ENCODE peak calls at places on chromosomes 13 and 19, in six cellular contexts. One of them, this sample, is unnamed.

GRCh38 chr13:97369269-97369893 is 64.6 kb upstream of the RAP2A start:
- DNase-seq in A549: no peak
- DNase-seq in adrenal gland: no peak
- DNase-seq in IMR-90: no peak
- DNase-seq in gastrocnemius medialis: no peak
- DNase-seq in prostate gland: no peak
- DNase-seq in this sample: no peak

GRCh38 chr19:17540174-17540573 is 15.3 kb upstream of the COLGALT1 start:
- DNase-seq in A549: no peak
- DNase-seq in adrenal gland: no peak
- DNase-seq in IMR-90: no peak
- DNase-seq in gastrocnemius medialis: no peak
- DNase-seq in prostate gland: no peak
- DNase-seq in this sample: no peak

GRCh38 chr13:67736646-67737420 is 506.7 kb upstream of the PCDH9 start:
- DNase-seq in A549: peak; percentile 43
- DNase-seq in adrenal gland: no peak
- DNase-seq in IMR-90: peak; percentile 68
- DNase-seq in gastrocnemius medialis: no peak
- DNase-seq in prostate gland: no peak
- DNase-seq in this sample: no peak

GRCh38 chr19:14333101-14333871 is 48.0 kb upstream of the ADGRE5 start:
- DNase-seq in A549: peak; percentile 61
- DNase-seq in adrenal gland: peak; percentile 20
- DNase-seq in IMR-90: no peak
- DNase-seq in gastrocnemius medialis: no peak
- DNase-seq in prostate gland: no peak
- DNase-seq in this sample: no peak

GRCh38 chr19:57558525-57558924 is 1.1 kb downstream of the ZNF550 start:
- DNase-seq in A549: no peak
- DNase-seq in adrenal gland: no peak
- DNase-seq in IMR-90: peak; percentile 35
- DNase-seq in gastrocnemius medialis: no peak
- DNase-seq in prostate gland: no peak
- DNase-seq in this sample: no peak

GRCh38 chr19:43667524-43668405 is 2.2 kb downstream of the PLAUR start:
- DNase-seq in A549: no peak
- DNase-seq in adrenal gland: peak; percentile 42
- DNase-seq in IMR-90: peak; percentile 20
- DNase-seq in gastrocnemius medialis: no peak
- DNase-seq in prostate gland: no peak
- DNase-seq in this sample: no peak

GRCh38 chr19:6611441-6611852 is 20.5 kb upstream of the CD70 start:
- DNase-seq in A549: no peak
- DNase-seq in adrenal gland: no peak
- DNase-seq in IMR-90: no peak
- DNase-seq in gastrocnemius medialis: no peak
- DNase-seq in prostate gland: no peak
- DNase-seq in this sample: no peak

GRCh38 chr13:112808377-112809140 is 118.7 kb downstream of the ATP11A start:
- DNase-seq in A549: no peak
- DNase-seq in adrenal gland: no peak
- DNase-seq in IMR-90: no peak
- DNase-seq in gastrocnemius medialis: no peak
- DNase-seq in prostate gland: no peak
- DNase-seq in this sample: no peak

GRCh38 chr19:29855087-29855486 is 43.3 kb downstream of the CCNE1 start:
- DNase-seq in A549: no peak
- DNase-seq in adrenal gland: no peak
- DNase-seq in IMR-90: no peak
- DNase-seq in gastrocnemius medialis: no peak
- DNase-seq in prostate gland: no peak
- DNase-seq in this sample: no peak

GRCh38 chr13:80778302-80778701 is 437.4 kb upstream of the SPRY2 start:
- DNase-seq in A549: no peak
- DNase-seq in adrenal gland: no peak
- DNase-seq in IMR-90: no peak
- DNase-seq in gastrocnemius medialis: no peak
- DNase-seq in prostate gland: no peak
- DNase-seq in this sample: no peak

GRCh38 chr13:113074401-113074800 is 31.2 kb upstream of the F7 start:
- DNase-seq in A549: no peak
- DNase-seq in adrenal gland: no peak
- DNase-seq in IMR-90: no peak
- DNase-seq in gastrocnemius medialis: no peak
- DNase-seq in prostate gland: no peak
- DNase-seq in this sample: no peak

GRCh38 chr13:33401238-33401637 is 115.7 kb upstream of the STARD13 start:
- DNase-seq in A549: no peak
- DNase-seq in adrenal gland: no peak
- DNase-seq in IMR-90: no peak
- DNase-seq in gastrocnemius medialis: no peak
- DNase-seq in prostate gland: peak; percentile 46
- DNase-seq in this sample: no peak

GRCh38 chr13:85755123-85755522 is 44.1 kb downstream of the SLITRK6 start:
- DNase-seq in A549: no peak
- DNase-seq in adrenal gland: no peak
- DNase-seq in IMR-90: peak; percentile 1
- DNase-seq in gastrocnemius medialis: no peak
- DNase-seq in prostate gland: no peak
- DNase-seq in this sample: no peak

GRCh38 chr19:4600893-4601292 is 38.4 kb upstream of the TNFAIP8L1 start:
- DNase-seq in A549: no peak
- DNase-seq in adrenal gland: no peak
- DNase-seq in IMR-90: no peak
- DNase-seq in gastrocnemius medialis: no peak
- DNase-seq in prostate gland: no peak
- DNase-seq in this sample: no peak

GRCh38 chr19:50417850-50418185 is 920 bp upstream of the SPIB start:
- DNase-seq in A549: no peak
- DNase-seq in adrenal gland: no peak
- DNase-seq in IMR-90: no peak
- DNase-seq in gastrocnemius medialis: no peak
- DNase-seq in prostate gland: no peak
- DNase-seq in this sample: no peak

GRCh38 chr19:50419022-50419579 is 363 bp downstream of the SPIB start:
- DNase-seq in A549: no peak
- DNase-seq in adrenal gland: no peak
- DNase-seq in IMR-90: no peak
- DNase-seq in gastrocnemius medialis: no peak
- DNase-seq in prostate gland: no peak
- DNase-seq in this sample: no peak

GRCh38 chr19:50417138-50417849 is 1.4 kb upstream of the SPIB start:
- DNase-seq in A549: peak; percentile 44
- DNase-seq in adrenal gland: no peak
- DNase-seq in IMR-90: no peak
- DNase-seq in gastrocnemius medialis: no peak
- DNase-seq in prostate gland: no peak
- DNase-seq in this sample: no peak

GRCh38 chr19:50419580-50420035 is 870 bp downstream of the SPIB start:
- DNase-seq in A549: no peak
- DNase-seq in adrenal gland: no peak
- DNase-seq in IMR-90: no peak
- DNase-seq in gastrocnemius medialis: no peak
- DNase-seq in prostate gland: no peak
- DNase-seq in this sample: no peak

DNA sequence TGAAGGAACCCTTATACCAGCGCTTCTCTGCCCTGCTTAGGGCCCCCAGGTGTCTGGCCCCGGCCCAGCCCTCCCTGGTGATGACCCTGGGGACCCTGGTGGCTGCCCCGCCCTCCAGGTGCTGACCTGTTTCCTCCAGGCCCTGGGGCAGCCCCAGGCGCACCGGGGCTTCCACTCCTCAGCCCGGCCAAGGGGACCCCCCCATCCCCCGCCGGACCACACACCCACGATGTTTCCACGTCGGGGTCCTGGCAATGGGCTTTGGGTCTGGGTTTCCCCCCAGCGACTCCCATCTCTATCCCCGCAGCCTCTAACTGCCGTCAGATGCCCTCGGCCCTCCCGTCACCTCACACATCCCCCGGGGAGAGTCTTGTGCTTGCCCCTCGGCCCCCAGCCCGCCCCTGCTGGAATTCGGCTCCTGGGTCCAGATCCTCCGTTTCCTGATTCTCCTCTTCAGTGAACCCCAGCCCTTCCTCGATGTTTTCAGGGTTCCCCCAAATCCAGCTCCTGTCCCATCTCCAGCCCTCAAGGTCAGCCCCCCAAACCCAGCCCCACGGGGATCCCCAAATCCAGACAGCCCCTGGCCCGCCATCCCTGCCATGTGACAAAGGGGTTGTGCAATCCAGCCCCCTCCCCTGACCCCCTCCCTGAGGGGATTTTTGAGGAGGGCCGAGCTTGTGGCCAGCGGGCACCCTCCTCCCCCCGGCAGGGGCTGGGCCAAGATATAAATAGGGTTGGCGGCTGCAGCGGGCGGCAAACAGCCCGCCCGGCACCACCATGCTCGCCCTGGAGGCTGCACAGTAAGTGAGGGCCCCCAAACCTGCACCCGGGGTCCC is at the start of gene SPIB:
- DNase-seq in A549: no peak
- DNase-seq in adrenal gland: no peak
- DNase-seq in IMR-90: no peak
- DNase-seq in gastrocnemius medialis: no peak
- DNase-seq in prostate gland: no peak
- DNase-seq in this sample: no peak
- TF ChIP-seq POLR2A in A549: no peak
- TF ChIP-seq POLR2A in adrenal gland: no peak
- TF ChIP-seq POLR2A in IMR-90: no peak
- TF ChIP-seq POLR2A in gastrocnemius medialis: no peak
- TF ChIP-seq POLR2A in prostate gland: no peak
- TF ChIP-seq POLR2A in this sample: no peak

DNA sequence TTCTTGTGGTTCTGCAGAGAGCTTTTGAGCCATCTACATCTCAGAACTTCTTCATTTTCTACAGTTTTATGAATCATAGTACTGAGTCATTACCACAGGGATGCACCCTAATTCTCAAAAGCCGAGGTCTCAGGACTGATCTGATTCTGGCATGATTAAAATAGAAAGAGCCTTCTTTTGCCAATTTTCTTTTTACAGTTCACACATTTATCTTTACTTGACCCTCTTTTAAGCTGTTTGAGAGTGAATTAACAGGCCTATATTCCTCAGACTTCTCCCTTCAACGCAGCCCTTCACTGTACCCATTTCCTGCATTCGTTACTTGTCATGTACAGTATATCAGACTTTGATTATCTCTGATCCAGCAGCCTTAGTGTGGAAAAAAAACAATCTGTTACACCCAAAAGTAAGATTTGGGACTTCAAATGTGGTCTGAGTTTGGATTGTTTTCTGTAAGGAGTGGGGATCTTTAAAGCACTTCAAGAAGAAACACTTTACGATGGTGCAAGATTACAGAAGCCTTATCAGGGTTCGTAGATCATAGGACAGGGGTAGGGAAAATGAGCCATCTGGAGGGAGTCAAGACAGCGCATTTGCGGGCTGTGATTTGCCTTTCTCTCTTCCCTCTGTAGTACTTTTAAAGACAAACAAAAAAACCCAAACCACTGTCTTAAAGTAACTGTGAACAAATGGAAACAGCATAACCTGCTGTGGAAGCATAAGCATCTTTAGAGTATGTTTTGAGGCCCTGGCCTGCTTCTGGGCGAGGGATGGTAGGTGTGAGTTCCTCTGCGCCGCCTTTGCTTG is 15.3 kb upstream of the GPR183 start:
- DNase-seq in A549: no peak
- DNase-seq in adrenal gland: no peak
- DNase-seq in IMR-90: peak; percentile 89
- DNase-seq in gastrocnemius medialis: no peak
- DNase-seq in prostate gland: no peak
- DNase-seq in this sample: no peak
- H3K4me1 ChIP-seq in A549: peaks cover 16% of the 10 kb centered on the region
- H3K4me1 ChIP-seq in adrenal gland: peaks cover 18% of the 10 kb centered on the region
- H3K4me1 ChIP-seq in IMR-90: peaks cover 12% of the 10 kb centered on the region
- H3K4me1 ChIP-seq in gastrocnemius medialis: peaks cover 6% of the 10 kb centered on the region
- H3K4me1 ChIP-seq in prostate gland: no peaks in the 10 kb centered on the region
- H3K4me1 ChIP-seq in this sample: no peaks in the 10 kb centered on the region

DNA sequence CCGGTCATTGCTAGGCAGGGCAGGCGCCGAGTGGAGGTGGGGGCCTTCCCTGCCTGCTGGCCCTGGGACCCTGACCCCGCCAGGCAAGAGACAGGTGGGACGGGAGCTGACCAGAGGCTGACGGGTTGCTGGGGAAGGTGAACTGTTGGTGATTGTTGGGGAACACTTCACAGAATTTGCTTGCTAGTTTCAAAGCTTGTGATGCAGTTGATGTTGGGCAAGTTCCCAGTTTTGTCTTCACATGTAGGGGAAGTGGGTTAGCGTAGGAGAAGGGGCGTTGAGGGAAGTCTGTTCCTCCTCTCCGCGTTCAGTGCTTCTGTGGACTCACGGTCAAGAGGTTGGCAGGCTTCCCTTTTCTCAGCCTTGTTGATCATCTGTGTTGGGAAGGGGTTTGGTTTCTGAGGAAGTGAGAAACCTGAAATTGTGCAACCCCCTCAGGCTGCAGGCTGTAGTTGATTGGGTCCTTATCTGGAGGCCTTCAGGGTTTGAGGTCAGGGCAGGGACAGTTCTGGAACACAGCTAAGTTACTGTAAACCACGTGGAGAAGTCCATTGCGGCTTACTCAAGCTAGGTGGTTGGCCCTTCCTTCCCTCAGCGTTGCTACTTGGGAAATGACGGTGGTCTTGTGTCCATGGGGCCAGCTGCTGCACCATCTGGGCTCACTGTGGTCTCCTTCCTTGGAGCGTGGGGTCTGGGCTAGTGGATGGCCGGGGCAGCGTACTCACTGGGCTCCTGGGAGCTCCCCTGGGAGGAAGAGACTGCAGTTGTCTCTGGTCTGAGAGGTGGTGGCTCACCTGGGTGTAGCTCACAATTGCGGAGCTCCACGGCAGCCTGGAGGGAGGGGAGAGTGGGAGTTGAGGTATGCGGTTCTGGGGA is 7.5 kb downstream of the RPS9 start:
- DNase-seq in A549: peak; percentile 59
- DNase-seq in adrenal gland: peak; percentile 90
- DNase-seq in IMR-90: peak; percentile 78
- DNase-seq in gastrocnemius medialis: peak; percentile 48
- DNase-seq in prostate gland: no peak
- DNase-seq in this sample: no peak
- TF ChIP-seq POLR2A in A549: no peak
- TF ChIP-seq POLR2A in adrenal gland: peak; percentile 32
- TF ChIP-seq POLR2A in IMR-90: peak; percentile 17
- TF ChIP-seq POLR2A in gastrocnemius medialis: peak; percentile 16
- TF ChIP-seq POLR2A in prostate gland: no peak
- TF ChIP-seq POLR2A in this sample: no peak

DNA sequence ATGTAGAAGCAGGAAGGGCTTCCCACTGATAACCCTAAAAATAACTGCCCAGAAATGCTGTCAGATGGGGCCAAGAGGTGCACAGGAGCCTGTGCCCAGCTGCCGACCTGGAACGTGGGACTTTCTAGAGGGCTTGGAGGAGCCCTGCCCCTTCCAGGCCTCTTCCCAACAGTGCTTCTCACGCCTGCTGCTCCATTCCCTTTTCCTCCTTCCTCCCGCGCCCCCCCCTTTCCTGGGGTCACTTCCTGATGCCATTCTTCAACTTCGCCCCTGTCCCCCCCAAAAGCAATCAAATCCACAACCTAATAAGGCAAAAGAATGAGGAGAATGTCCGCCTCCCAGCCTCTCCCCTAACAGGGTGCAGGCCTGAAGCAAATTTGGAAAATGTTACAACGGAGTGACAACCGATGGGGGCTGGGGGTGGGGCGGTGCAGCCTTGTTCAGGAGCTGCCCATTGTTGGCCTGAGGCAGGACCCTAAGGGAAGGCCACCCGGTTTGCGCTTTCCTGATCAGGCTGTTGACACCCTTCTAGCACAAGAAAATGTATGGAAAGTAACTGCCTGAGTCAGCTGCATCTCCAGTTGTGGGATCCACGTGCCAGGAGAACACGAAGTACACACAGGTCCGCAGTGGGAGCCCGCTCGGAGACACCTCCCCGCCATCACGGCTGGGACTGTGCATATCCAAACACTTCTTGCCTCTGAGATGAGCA is 18.7 kb downstream of the ACTN4 start:
- DNase-seq in A549: peak; percentile 86
- DNase-seq in adrenal gland: peak; percentile 70
- DNase-seq in IMR-90: peak; percentile 51
- DNase-seq in gastrocnemius medialis: peak; percentile 54
- DNase-seq in prostate gland: peak; percentile 67
- DNase-seq in this sample: peak; percentile 76
- H3K4me1 ChIP-seq in A549: peaks cover 100% of the 10 kb centered on the region
- H3K4me1 ChIP-seq in adrenal gland: peaks cover 93% of the 10 kb centered on the region
- H3K4me1 ChIP-seq in IMR-90: peaks cover 63% of the 10 kb centered on the region
- H3K4me1 ChIP-seq in gastrocnemius medialis: peaks cover 99% of the 10 kb centered on the region
- H3K4me1 ChIP-seq in prostate gland: peaks cover 44% of the 10 kb centered on the region
- H3K4me1 ChIP-seq in this sample: peaks cover 75% of the 10 kb centered on the region

This sample was measured in breast epithelium.